ENCODE peak calls at places on chromosomes 13 and 19, in five cellular contexts. Z is trophoblast cell, D is H9, G is mesenchymal stem cell, L is H1. W is an unnamed sample.

GRCh38 chr13:33556828-33557227 is 261.1 kb upstream of the RFC3 start:
- DNase-seq in Z (no peak), D (no peak), G (no peak), L (no peak), W (no peak)

GRCh38 chr19:16814526-16815100 is 14.6 kb upstream of the SIN3B start:
- DNase-seq in Z (no peak), D (no peak), G (peak; percentile 57), L (no peak), W (no peak)

GRCh38 chr13:49904729-49905456 is 31.2 kb downstream of the SPRYD7 start:
- DNase-seq in Z (peak; percentile 35), D (no peak), G (no peak), L (no peak), W (no peak)

GRCh38 chr13:100815476-100816046 is 141.0 kb upstream of the TMTC4 start:
- DNase-seq in Z (no peak), D (peak; percentile 32), G (no peak), L (peak; percentile 3), W (no peak)

GRCh38 chr19:2523630-2524311 is 47.8 kb downstream of the GADD45B start:
- DNase-seq in Z (peak; percentile 76), D (no peak), G (peak; percentile 66), L (no peak), W (no peak)

GRCh38 chr19:55580628-55581144 is at the start of gene ZNF579:
- DNase-seq in Z (no peak), D (peak; percentile 87), G (peak; percentile 91), L (no peak), W (peak; percentile 77)

GRCh38 chr19:49256691-49257090 is 68.3 kb downstream of the SLC6A16 start:
- DNase-seq in Z (no peak), D (no peak), G (no peak), L (no peak), W (no peak)

GRCh38 chr13:110758195-110758594 is 44.7 kb downstream of the ING1 start:
- DNase-seq in Z (no peak), D (no peak), G (peak; percentile 13), L (no peak), W (no peak)

GRCh38 chr13:112175162-112176075 is 108.5 kb downstream of the SOX1 start:
- DNase-seq in Z (no peak), D (no peak), G (no peak), L (no peak), W (no peak)

GRCh38 chr19:47256688-47257410 is 524 bp downstream of the CCDC9 start:
- DNase-seq in Z (peak; percentile 100), D (peak; percentile 100), G (peak; percentile 99), L (peak; percentile 98), W (peak; percentile 99)

GRCh38 chr13:90084684-90085290 is 1262.7 kb upstream of the MIR17HG start:
- DNase-seq in Z (no peak), D (no peak), G (peak; percentile 13), L (no peak), W (no peak)

GRCh38 chr13:59318320-59318930 is 845.3 kb downstream of the DIAPH3 start:
- DNase-seq in Z (peak; percentile 61), D (peak; percentile 71), G (peak; percentile 72), L (peak; percentile 34), W (peak; percentile 84)

GRCh38 chr19:22620401-22620800 is 13.7 kb upstream of the ZNF492 start:
- DNase-seq in Z (no peak), D (no peak), G (no peak), L (no peak), W (no peak)

GRCh38 chr13:111482806-111483620 is 162.6 kb downstream of the TEX29 start:
- DNase-seq in Z (no peak), D (no peak), G (no peak), L (no peak), W (no peak)

GRCh38 chr19:39448271-39448670 is 2.9 kb downstream of the SUPT5H start:
- DNase-seq in Z (no peak), D (no peak), G (peak; percentile 64), L (no peak), W (no peak)
- H2BK12ac ChIP-seq in Z (no peak overlapping the region), D (no peak overlapping the region), G (no peak overlapping the region), L (no peak overlapping the region), W (no peak overlapping the region)

DNA sequence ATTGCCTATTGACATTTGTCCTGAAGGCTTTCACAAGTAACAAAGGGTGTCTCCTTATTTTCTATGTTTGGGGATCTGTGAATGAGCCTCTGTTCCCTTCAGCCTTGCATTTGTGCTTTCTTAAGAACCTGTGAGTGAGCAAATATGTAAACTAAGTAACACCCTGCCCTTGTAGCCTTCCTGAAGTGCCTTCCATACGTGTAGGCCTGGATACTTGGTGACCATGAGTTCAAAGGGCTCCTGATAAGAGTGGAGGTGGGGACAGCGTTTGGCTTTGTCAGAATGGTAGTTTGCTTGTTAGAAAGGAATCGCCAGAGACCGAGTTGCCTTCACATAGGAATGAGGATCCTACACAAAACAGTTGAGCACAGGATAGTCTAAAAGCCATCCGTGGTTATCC is 14.5 kb upstream of the CCDC97 start:
- DNase-seq in Z (no peak), D (no peak), G (no peak), L (no peak), W (no peak)
- H3K79me1 ChIP-seq in Z (no peaks in the 10 kb centered on the region), D (no peaks in the 10 kb centered on the region), G (peaks cover 42% of the 10 kb centered on the region), L (peaks cover 5% of the 10 kb centered on the region), W (peaks cover 1% of the 10 kb centered on the region)

GRCh38 chr13:98447881-98448641 is 128.8 kb downstream of the STK24 start:
- DNase-seq in Z (no peak), D (peak; percentile 76), G (peak; percentile 54), L (no peak), W (peak; percentile 30)
- H3K4me2 ChIP-seq in Z (no peak overlapping the region), D (no peak overlapping the region), G (no peak overlapping the region), L (no peak overlapping the region), W (no peak overlapping the region)

DNA sequence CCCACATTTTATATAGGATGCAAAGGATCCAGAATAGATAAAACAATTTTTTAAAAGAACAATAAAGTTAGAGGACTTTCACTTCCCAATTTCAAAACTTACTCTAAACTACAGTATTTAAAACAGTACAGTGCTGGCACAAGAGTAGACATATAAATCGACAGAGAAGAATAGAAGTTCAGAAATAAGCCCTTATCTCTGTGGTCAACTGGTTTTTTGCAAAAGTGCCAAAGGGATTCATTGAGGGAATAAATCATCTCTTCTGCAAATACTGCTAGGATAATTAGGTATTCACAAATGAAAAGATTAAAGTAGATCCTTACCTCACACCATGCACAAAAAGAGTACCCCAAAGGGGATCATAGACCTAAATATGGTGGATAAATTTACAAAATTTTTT is 431.0 kb upstream of the HTR2A start:
- DNase-seq in Z (no peak), D (no peak), G (no peak), L (no peak), W (no peak)
- H2BK12ac ChIP-seq in Z (no peak overlapping the region), D (no peak overlapping the region), G (no peak overlapping the region), L (no peak overlapping the region), W (no peak overlapping the region)

GRCh38 chr13:113608967-113609533 is 24.5 kb downstream of the TFDP1 start:
- DNase-seq in Z (no peak), D (no peak), G (no peak), L (no peak), W (no peak)
- H3K79me1 ChIP-seq in Z (no peaks in the 10 kb centered on the region), D (no peaks in the 10 kb centered on the region), G (peaks cover 38% of the 10 kb centered on the region), L (peaks cover 32% of the 10 kb centered on the region), W (peaks cover 44% of the 10 kb centered on the region)

GRCh38 chr13:66864627-66865026 is 365.5 kb downstream of the PCDH9 start:
- DNase-seq in Z (no peak), D (no peak), G (no peak), L (no peak), W (no peak)
- H3K4me2 ChIP-seq in Z (no peak overlapping the region), D (no peak overlapping the region), G (peak overlapping the region; percentile 29), L (no peak overlapping the region), W (no peak overlapping the region)

GRCh38 chr13:30325668-30326067 is 18.3 kb upstream of the KATNAL1 start:
- DNase-seq in Z (no peak), D (no peak), G (no peak), L (no peak), W (no peak)
- H2BK12ac ChIP-seq in Z (no peak overlapping the region), D (no peak overlapping the region), G (no peak overlapping the region), L (no peak overlapping the region), W (no peak overlapping the region)

GRCh38 chr19:13040232-13040915 is 45.1 kb downstream of the NFIX start:
- DNase-seq in Z (no peak), D (no peak), G (no peak), L (no peak), W (no peak)

GRCh38 chr19:13042443-13043130 is 47.3 kb downstream of the NFIX start:
- DNase-seq in Z (no peak), D (no peak), G (no peak), L (no peak), W (no peak)

GRCh38 chr19:13039211-13039789 is 44.0 kb downstream of the NFIX start:
- DNase-seq in Z (no peak), D (no peak), G (no peak), L (no peak), W (no peak)

GRCh38 chr19:13038306-13039210 is 43.3 kb downstream of the NFIX start:
- DNase-seq in Z (no peak), D (no peak), G (no peak), L (no peak), W (no peak)

DNA sequence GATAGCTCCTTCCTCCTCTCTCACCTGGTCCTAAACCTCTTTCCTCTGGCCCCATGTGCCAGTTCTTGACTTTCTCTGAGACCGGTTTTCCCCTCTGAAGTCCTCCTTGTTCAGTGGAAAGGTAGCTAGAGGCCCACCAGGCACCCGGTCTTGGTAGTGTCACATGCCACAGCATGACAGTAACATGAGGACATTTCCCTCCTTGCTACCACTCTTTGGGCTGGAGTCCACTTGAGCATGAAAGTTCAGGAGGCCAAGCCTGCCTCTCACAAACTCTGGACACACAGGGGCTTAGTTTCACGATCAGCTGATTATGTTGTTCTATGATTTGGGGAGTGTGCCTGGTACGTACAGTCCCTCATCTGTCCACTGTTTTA is 45.6 kb downstream of the NFIX start:
- DNase-seq in Z (no peak), D (no peak), G (no peak), L (no peak), W (no peak)
- H3K79me1 ChIP-seq in Z (no peaks in the 10 kb centered on the region), D (no peaks in the 10 kb centered on the region), G (no peaks in the 10 kb centered on the region), L (no peaks in the 10 kb centered on the region), W (no peaks in the 10 kb centered on the region)

DNA sequence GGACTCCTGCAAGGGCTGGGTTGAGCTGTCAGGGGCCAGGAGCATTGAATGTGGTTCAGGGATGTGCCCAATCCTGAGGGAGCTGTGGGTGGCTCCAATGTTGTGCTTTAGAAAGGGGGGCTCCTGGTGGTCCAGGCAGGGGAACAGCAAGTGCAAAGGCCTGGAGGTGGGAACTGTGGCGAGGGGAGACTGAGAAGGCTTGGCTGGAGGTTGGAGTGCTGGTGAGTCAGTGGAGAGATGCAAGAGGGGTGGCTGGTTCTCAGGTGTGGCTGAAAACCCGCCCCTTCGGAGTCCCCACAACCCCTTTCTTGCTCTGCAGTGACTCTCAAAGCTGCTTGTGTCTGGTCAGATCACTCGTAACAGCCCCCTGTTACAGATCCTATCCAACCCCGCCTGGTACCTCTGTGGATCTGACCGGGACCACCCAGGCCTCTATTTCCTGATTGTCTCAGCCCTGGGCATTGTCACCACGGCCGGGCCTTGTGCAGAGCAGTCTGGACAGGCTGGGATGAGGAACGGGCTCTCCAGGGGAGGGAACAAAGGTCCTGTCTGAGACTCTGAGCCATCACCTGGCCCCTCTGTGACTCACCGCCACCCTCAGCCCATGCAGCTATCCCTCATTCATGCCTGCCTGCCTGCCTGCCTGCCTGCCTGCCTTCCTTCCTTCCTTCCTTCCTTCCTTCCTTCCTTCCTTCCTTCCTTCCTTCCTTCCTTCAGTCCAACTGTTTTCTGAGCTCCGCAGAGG is 1.4 kb upstream of the KCNN1 start:
- DNase-seq in Z (peak; percentile 18), D (no peak), G (no peak), L (no peak), W (no peak)
- H3K4me2 ChIP-seq in Z (no peak overlapping the region), D (no peak overlapping the region), G (no peak overlapping the region), L (no peak overlapping the region), W (no peak overlapping the region)